ENCODE peak calls at places on chromosomes 2 and 18, in five cellular contexts. One of them, this sample, is unnamed.

GRCh38 chr2:154338359-154338967 is 360.0 kb upstream of the KCNJ3 start:
- ATAC-seq in natural killer cell: no peak
- ATAC-seq in activated T-cell treated with anti-CD3 and anti-CD28 coated beads, Interleukin-2, amount 50 U/mL, for 72 hours: no peak
- ATAC-seq in body of pancreas: no peak
- ATAC-seq in psoas muscle: peak; percentile 36
- ATAC-seq in this sample: no peak

GRCh38 chr2:36550006-36550405 is 48.0 kb downstream of the FEZ2 start:
- ATAC-seq in natural killer cell: no peak
- ATAC-seq in activated T-cell treated with anti-CD3 and anti-CD28 coated beads, Interleukin-2, amount 50 U/mL, for 72 hours: no peak
- ATAC-seq in body of pancreas: no peak
- ATAC-seq in psoas muscle: no peak
- ATAC-seq in this sample: no peak

GRCh38 chr2:101883860-101884259 is 107.9 kb upstream of the IL1R2 start:
- ATAC-seq in natural killer cell: peak; percentile 81
- ATAC-seq in activated T-cell treated with anti-CD3 and anti-CD28 coated beads, Interleukin-2, amount 50 U/mL, for 72 hours: peak; percentile 86
- ATAC-seq in body of pancreas: peak; percentile 77
- ATAC-seq in psoas muscle: peak; percentile 52
- ATAC-seq in this sample: peak; percentile 95

GRCh38 chr2:9408641-9409151 is 14.6 kb downstream of the ITGB1BP1 start:
- ATAC-seq in natural killer cell: no peak
- ATAC-seq in activated T-cell treated with anti-CD3 and anti-CD28 coated beads, Interleukin-2, amount 50 U/mL, for 72 hours: no peak
- ATAC-seq in body of pancreas: peak; percentile 21
- ATAC-seq in psoas muscle: no peak
- ATAC-seq in this sample: no peak

GRCh38 chr2:204982303-204982702 is 437.0 kb downstream of the PARD3B start:
- ATAC-seq in natural killer cell: peak; percentile 50
- ATAC-seq in activated T-cell treated with anti-CD3 and anti-CD28 coated beads, Interleukin-2, amount 50 U/mL, for 72 hours: peak; percentile 32
- ATAC-seq in body of pancreas: no peak
- ATAC-seq in psoas muscle: no peak
- ATAC-seq in this sample: peak; percentile 29

GRCh38 chr2:235541016-235541415 is 47.2 kb downstream of the AGAP1 start:
- ATAC-seq in natural killer cell: no peak
- ATAC-seq in activated T-cell treated with anti-CD3 and anti-CD28 coated beads, Interleukin-2, amount 50 U/mL, for 72 hours: no peak
- ATAC-seq in body of pancreas: no peak
- ATAC-seq in psoas muscle: no peak
- ATAC-seq in this sample: no peak

GRCh38 chr2:232876071-232876977 is 6.3 kb downstream of the SNORC start:
- ATAC-seq in natural killer cell: peak; percentile 72
- ATAC-seq in activated T-cell treated with anti-CD3 and anti-CD28 coated beads, Interleukin-2, amount 50 U/mL, for 72 hours: peak; percentile 69
- ATAC-seq in body of pancreas: peak; percentile 53
- ATAC-seq in psoas muscle: peak; percentile 55
- ATAC-seq in this sample: peak; percentile 73

GRCh38 chr2:38277245-38278119 is 99.6 kb downstream of the ATL2 start:
- ATAC-seq in natural killer cell: no peak
- ATAC-seq in activated T-cell treated with anti-CD3 and anti-CD28 coated beads, Interleukin-2, amount 50 U/mL, for 72 hours: peak; percentile 58
- ATAC-seq in body of pancreas: no peak
- ATAC-seq in psoas muscle: no peak
- ATAC-seq in this sample: no peak

GRCh38 chr2:42316910-42317309 is 44.1 kb downstream of the COX7A2L start:
- ATAC-seq in natural killer cell: no peak
- ATAC-seq in activated T-cell treated with anti-CD3 and anti-CD28 coated beads, Interleukin-2, amount 50 U/mL, for 72 hours: no peak
- ATAC-seq in body of pancreas: no peak
- ATAC-seq in psoas muscle: no peak
- ATAC-seq in this sample: no peak

GRCh38 chr2:120777170-120777751 is 41.6 kb downstream of the GLI2 start:
- ATAC-seq in natural killer cell: no peak
- ATAC-seq in activated T-cell treated with anti-CD3 and anti-CD28 coated beads, Interleukin-2, amount 50 U/mL, for 72 hours: no peak
- ATAC-seq in body of pancreas: no peak
- ATAC-seq in psoas muscle: no peak
- ATAC-seq in this sample: no peak

GRCh38 chr2:121860033-121860810 is 104.8 kb downstream of the TSN start:
- ATAC-seq in natural killer cell: no peak
- ATAC-seq in activated T-cell treated with anti-CD3 and anti-CD28 coated beads, Interleukin-2, amount 50 U/mL, for 72 hours: no peak
- ATAC-seq in body of pancreas: no peak
- ATAC-seq in psoas muscle: no peak
- ATAC-seq in this sample: no peak

GRCh38 chr2:15778529-15779219 is 161.7 kb upstream of the MYCN start:
- ATAC-seq in natural killer cell: no peak
- ATAC-seq in activated T-cell treated with anti-CD3 and anti-CD28 coated beads, Interleukin-2, amount 50 U/mL, for 72 hours: no peak
- ATAC-seq in body of pancreas: no peak
- ATAC-seq in psoas muscle: no peak
- ATAC-seq in this sample: no peak

GRCh38 chr2:43636616-43637015 is 444 bp upstream of the PLEKHH2 start:
- ATAC-seq in natural killer cell: peak; percentile 9
- ATAC-seq in activated T-cell treated with anti-CD3 and anti-CD28 coated beads, Interleukin-2, amount 50 U/mL, for 72 hours: peak; percentile 43
- ATAC-seq in body of pancreas: no peak
- ATAC-seq in psoas muscle: no peak
- ATAC-seq in this sample: peak; percentile 49

GRCh38 chr18:22169889-22170420 is 566 bp downstream of the GATA6 start:
- ATAC-seq in natural killer cell: peak; percentile 41
- ATAC-seq in activated T-cell treated with anti-CD3 and anti-CD28 coated beads, Interleukin-2, amount 50 U/mL, for 72 hours: peak; percentile 41
- ATAC-seq in body of pancreas: no peak
- ATAC-seq in psoas muscle: peak; percentile 34
- ATAC-seq in this sample: no peak

GRCh38 chr2:190524928-190525327 is 9.6 kb downstream of the NEMP2 start:
- ATAC-seq in natural killer cell: no peak
- ATAC-seq in activated T-cell treated with anti-CD3 and anti-CD28 coated beads, Interleukin-2, amount 50 U/mL, for 72 hours: peak; percentile 57
- ATAC-seq in body of pancreas: no peak
- ATAC-seq in psoas muscle: no peak
- ATAC-seq in this sample: peak; percentile 67

GRCh38 chr2:188965554-188965953 is 8.6 kb upstream of the COL3A1 start:
- ATAC-seq in natural killer cell: no peak
- ATAC-seq in activated T-cell treated with anti-CD3 and anti-CD28 coated beads, Interleukin-2, amount 50 U/mL, for 72 hours: no peak
- ATAC-seq in body of pancreas: no peak
- ATAC-seq in psoas muscle: no peak
- ATAC-seq in this sample: no peak

GRCh38 chr2:190809876-190810525 is 70.6 kb upstream of the GLS start:
- ATAC-seq in natural killer cell: no peak
- ATAC-seq in activated T-cell treated with anti-CD3 and anti-CD28 coated beads, Interleukin-2, amount 50 U/mL, for 72 hours: peak; percentile 89
- ATAC-seq in body of pancreas: peak; percentile 43
- ATAC-seq in psoas muscle: no peak
- ATAC-seq in this sample: peak; percentile 95

GRCh38 chr2:206452750-206453149 is 9.4 kb downstream of the ADAM23 start:
- ATAC-seq in natural killer cell: no peak
- ATAC-seq in activated T-cell treated with anti-CD3 and anti-CD28 coated beads, Interleukin-2, amount 50 U/mL, for 72 hours: no peak
- ATAC-seq in body of pancreas: no peak
- ATAC-seq in psoas muscle: peak; percentile 72
- ATAC-seq in this sample: no peak

GRCh38 chr2:43408784-43409160 is 182.4 kb upstream of the ZFP36L2 start:
- ATAC-seq in natural killer cell: no peak
- ATAC-seq in activated T-cell treated with anti-CD3 and anti-CD28 coated beads, Interleukin-2, amount 50 U/mL, for 72 hours: no peak
- ATAC-seq in body of pancreas: no peak
- ATAC-seq in psoas muscle: no peak
- ATAC-seq in this sample: no peak

GRCh38 chr2:8225257-8225656 is 456.6 kb upstream of the ID2 start:
- ATAC-seq in natural killer cell: no peak
- ATAC-seq in activated T-cell treated with anti-CD3 and anti-CD28 coated beads, Interleukin-2, amount 50 U/mL, for 72 hours: no peak
- ATAC-seq in body of pancreas: no peak
- ATAC-seq in psoas muscle: no peak
- ATAC-seq in this sample: no peak

GRCh38 chr2:8627019-8627691 is 54.7 kb upstream of the ID2 start:
- ATAC-seq in natural killer cell: no peak
- ATAC-seq in activated T-cell treated with anti-CD3 and anti-CD28 coated beads, Interleukin-2, amount 50 U/mL, for 72 hours: no peak
- ATAC-seq in body of pancreas: no peak
- ATAC-seq in psoas muscle: no peak
- ATAC-seq in this sample: no peak

GRCh38 chr2:134141598-134142340 is 112.1 kb upstream of the MGAT5 start:
- ATAC-seq in natural killer cell: no peak
- ATAC-seq in activated T-cell treated with anti-CD3 and anti-CD28 coated beads, Interleukin-2, amount 50 U/mL, for 72 hours: peak; percentile 16
- ATAC-seq in body of pancreas: no peak
- ATAC-seq in psoas muscle: no peak
- ATAC-seq in this sample: peak; percentile 40

GRCh38 chr2:149797030-149797429 is 209.5 kb upstream of the MMADHC start:
- ATAC-seq in natural killer cell: no peak
- ATAC-seq in activated T-cell treated with anti-CD3 and anti-CD28 coated beads, Interleukin-2, amount 50 U/mL, for 72 hours: no peak
- ATAC-seq in body of pancreas: no peak
- ATAC-seq in psoas muscle: no peak
- ATAC-seq in this sample: no peak

GRCh38 chr2:72579595-72580180 is 246.1 kb downstream of the EXOC6B start:
- ATAC-seq in natural killer cell: peak; percentile 53
- ATAC-seq in activated T-cell treated with anti-CD3 and anti-CD28 coated beads, Interleukin-2, amount 50 U/mL, for 72 hours: no peak
- ATAC-seq in body of pancreas: no peak
- ATAC-seq in psoas muscle: peak; percentile 61
- ATAC-seq in this sample: no peak

GRCh38 chr18:13568443-13569392 is 157.6 kb downstream of the FAM210A start:
- ATAC-seq in natural killer cell: peak; percentile 36
- ATAC-seq in activated T-cell treated with anti-CD3 and anti-CD28 coated beads, Interleukin-2, amount 50 U/mL, for 72 hours: peak; percentile 79
- ATAC-seq in body of pancreas: no peak
- ATAC-seq in psoas muscle: no peak
- ATAC-seq in this sample: peak; percentile 81

GRCh38 chr2:10380048-10380926 is 67.8 kb downstream of the ODC1 start:
- ATAC-seq in natural killer cell: no peak
- ATAC-seq in activated T-cell treated with anti-CD3 and anti-CD28 coated beads, Interleukin-2, amount 50 U/mL, for 72 hours: peak; percentile 41
- ATAC-seq in body of pancreas: no peak
- ATAC-seq in psoas muscle: no peak
- ATAC-seq in this sample: no peak

GRCh38 chr2:176098366-176099158 is 1.0 kb upstream of the HOXD12 start:
- ATAC-seq in natural killer cell: no peak
- ATAC-seq in activated T-cell treated with anti-CD3 and anti-CD28 coated beads, Interleukin-2, amount 50 U/mL, for 72 hours: no peak
- ATAC-seq in body of pancreas: no peak
- ATAC-seq in psoas muscle: peak; percentile 6
- ATAC-seq in this sample: no peak

GRCh38 chr2:187655001-187655400 is 100.8 kb upstream of the TFPI start:
- ATAC-seq in natural killer cell: no peak
- ATAC-seq in activated T-cell treated with anti-CD3 and anti-CD28 coated beads, Interleukin-2, amount 50 U/mL, for 72 hours: no peak
- ATAC-seq in body of pancreas: no peak
- ATAC-seq in psoas muscle: no peak
- ATAC-seq in this sample: no peak

GRCh38 chr2:234843411-234843810 is 108.4 kb upstream of the SH3BP4 start:
- ATAC-seq in natural killer cell: no peak
- ATAC-seq in activated T-cell treated with anti-CD3 and anti-CD28 coated beads, Interleukin-2, amount 50 U/mL, for 72 hours: no peak
- ATAC-seq in body of pancreas: no peak
- ATAC-seq in psoas muscle: no peak
- ATAC-seq in this sample: no peak

GRCh38 chr2:97673187-97673914 is 3.8 kb downstream of the C2orf92 start:
- ATAC-seq in natural killer cell: no peak
- ATAC-seq in activated T-cell treated with anti-CD3 and anti-CD28 coated beads, Interleukin-2, amount 50 U/mL, for 72 hours: peak; percentile 81
- ATAC-seq in body of pancreas: no peak
- ATAC-seq in psoas muscle: no peak
- ATAC-seq in this sample: peak; percentile 77

GRCh38 chr18:45935591-45936335 is 31.4 kb downstream of the EPG5 start:
- ATAC-seq in natural killer cell: no peak
- ATAC-seq in activated T-cell treated with anti-CD3 and anti-CD28 coated beads, Interleukin-2, amount 50 U/mL, for 72 hours: peak; percentile 63
- ATAC-seq in body of pancreas: no peak
- ATAC-seq in psoas muscle: no peak
- ATAC-seq in this sample: peak; percentile 77

This sample was measured in activated T-helper 17 cell treated with anti-CD3 and anti-CD28 coated beads, Interleukin-2, amount 50 U/mL, for 72 hours.